ENCODE peak calls at places on chromosomes 13 and 19, in seven cellular contexts. One of them, this sample, is unnamed.

GRCh38 chr19:51729781-51730180 is 6.0 kb upstream of the HAS1 start:
- DNase-seq in adrenal gland: no peak
- DNase-seq in lower lobe of right lung: no peak
- DNase-seq in tibial nerve: no peak
- DNase-seq in GM12865: no peak
- DNase-seq in sciatic nerve: no peak
- DNase-seq in HT1080: no peak
- DNase-seq in this sample: no peak

GRCh38 chr13:41178040-41178439 is 16.3 kb downstream of the KBTBD7 start:
- DNase-seq in HT1080: peak
- DNase-seq in tibial nerve: no peak
- DNase-seq in lower lobe of right lung: no peak
- DNase-seq in sciatic nerve: no peak
- DNase-seq in adrenal gland: no peak
- DNase-seq in GM12865: no peak
- DNase-seq in this sample: peak

GRCh38 chr13:48400820-48401219 is 12.1 kb downstream of the LPAR6 start:
- DNase-seq in lower lobe of right lung: no peak
- DNase-seq in HT1080: peak
- DNase-seq in sciatic nerve: no peak
- DNase-seq in adrenal gland: no peak
- DNase-seq in tibial nerve: no peak
- DNase-seq in GM12865: peak
- DNase-seq in this sample: peak

GRCh38 chr19:3365447-3366103 is 808 bp upstream of the NFIC start:
- DNase-seq in GM12865: peak
- DNase-seq in lower lobe of right lung: peak
- DNase-seq in adrenal gland: peak
- DNase-seq in tibial nerve: no peak
- DNase-seq in sciatic nerve: peak
- DNase-seq in HT1080: peak
- DNase-seq in this sample: peak

GRCh38 chr13:62014299-62014698 is 598.6 kb upstream of the PCDH20 start:
- DNase-seq in tibial nerve: no peak
- DNase-seq in adrenal gland: no peak
- DNase-seq in HT1080: peak
- DNase-seq in GM12865: no peak
- DNase-seq in sciatic nerve: no peak
- DNase-seq in lower lobe of right lung: no peak
- DNase-seq in this sample: peak

GRCh38 chr19:34308381-34309367 is 54.3 kb downstream of the GARRE1 start:
- DNase-seq in lower lobe of right lung: no peak
- DNase-seq in tibial nerve: no peak
- DNase-seq in sciatic nerve: peak
- DNase-seq in GM12865: peak
- DNase-seq in adrenal gland: no peak
- DNase-seq in HT1080: no peak
- DNase-seq in this sample: no peak

GRCh38 chr19:962683-963385 is 21.3 kb upstream of the WDR18 start:
- DNase-seq in HT1080: no peak
- DNase-seq in GM12865: no peak
- DNase-seq in sciatic nerve: no peak
- DNase-seq in adrenal gland: no peak
- DNase-seq in tibial nerve: no peak
- DNase-seq in lower lobe of right lung: no peak
- DNase-seq in this sample: no peak

GRCh38 chr19:36140289-36141038 is 598 bp downstream of the CAPNS1 start:
- DNase-seq in tibial nerve: no peak
- DNase-seq in GM12865: peak
- DNase-seq in adrenal gland: peak
- DNase-seq in HT1080: peak
- DNase-seq in sciatic nerve: peak
- DNase-seq in lower lobe of right lung: peak
- DNase-seq in this sample: peak

GRCh38 chr13:50320297-50320862 is 305.1 kb downstream of the KCNRG start:
- DNase-seq in tibial nerve: no peak
- DNase-seq in GM12865: no peak
- DNase-seq in sciatic nerve: no peak
- DNase-seq in lower lobe of right lung: no peak
- DNase-seq in adrenal gland: no peak
- DNase-seq in HT1080: peak
- DNase-seq in this sample: peak

GRCh38 chr13:75505966-75506365 is 24.0 kb upstream of the TBC1D4 start:
- DNase-seq in lower lobe of right lung: no peak
- DNase-seq in adrenal gland: no peak
- DNase-seq in HT1080: no peak
- DNase-seq in GM12865: no peak
- DNase-seq in tibial nerve: no peak
- DNase-seq in sciatic nerve: no peak
- DNase-seq in this sample: no peak

GRCh38 chr13:22103046-22103445 is 432.2 kb downstream of the FGF9 start:
- DNase-seq in sciatic nerve: no peak
- DNase-seq in GM12865: no peak
- DNase-seq in tibial nerve: no peak
- DNase-seq in adrenal gland: no peak
- DNase-seq in HT1080: no peak
- DNase-seq in lower lobe of right lung: no peak
- DNase-seq in this sample: no peak

GRCh38 chr13:33636955-33637670 is 180.8 kb upstream of the RFC3 start:
- DNase-seq in HT1080: peak
- DNase-seq in lower lobe of right lung: no peak
- DNase-seq in GM12865: peak
- DNase-seq in adrenal gland: no peak
- DNase-seq in tibial nerve: no peak
- DNase-seq in sciatic nerve: no peak
- DNase-seq in this sample: peak

GRCh38 chr13:80979035-80979641 is 638.2 kb upstream of the SPRY2 start:
- DNase-seq in adrenal gland: peak
- DNase-seq in HT1080: peak
- DNase-seq in tibial nerve: no peak
- DNase-seq in sciatic nerve: no peak
- DNase-seq in lower lobe of right lung: peak
- DNase-seq in GM12865: peak
- DNase-seq in this sample: peak

GRCh38 chr13:33730147-33730546 is 87.8 kb upstream of the RFC3 start:
- DNase-seq in tibial nerve: no peak
- DNase-seq in lower lobe of right lung: no peak
- DNase-seq in adrenal gland: no peak
- DNase-seq in HT1080: no peak
- DNase-seq in GM12865: peak
- DNase-seq in sciatic nerve: no peak
- DNase-seq in this sample: no peak

GRCh38 chr13:112175162-112176075 is 108.5 kb downstream of the SOX1 start:
- DNase-seq in GM12865: no peak
- DNase-seq in adrenal gland: no peak
- DNase-seq in lower lobe of right lung: no peak
- DNase-seq in HT1080: peak
- DNase-seq in tibial nerve: no peak
- DNase-seq in sciatic nerve: no peak
- DNase-seq in this sample: no peak

GRCh38 chr19:18118420-18119242 is 21.1 kb downstream of the MAST3 start:
- DNase-seq in adrenal gland: no peak
- DNase-seq in tibial nerve: no peak
- DNase-seq in sciatic nerve: no peak
- DNase-seq in lower lobe of right lung: no peak
- DNase-seq in HT1080: no peak
- DNase-seq in GM12865: no peak
- DNase-seq in this sample: no peak

GRCh38 chr19:53357821-53358581 is 7.5 kb upstream of the ZNF525 start:
- DNase-seq in sciatic nerve: no peak
- DNase-seq in HT1080: no peak
- DNase-seq in lower lobe of right lung: no peak
- DNase-seq in adrenal gland: no peak
- DNase-seq in tibial nerve: no peak
- DNase-seq in GM12865: no peak
- DNase-seq in this sample: no peak

GRCh38 chr13:114099191-114099590 is 33.2 kb downstream of the RASA3 start:
- DNase-seq in GM12865: peak
- DNase-seq in tibial nerve: peak
- DNase-seq in adrenal gland: peak
- DNase-seq in lower lobe of right lung: peak
- DNase-seq in HT1080: peak
- DNase-seq in sciatic nerve: peak
- DNase-seq in this sample: peak

GRCh38 chr13:55761986-55762385 is 1378.7 kb upstream of the PRR20A start:
- DNase-seq in tibial nerve: no peak
- DNase-seq in sciatic nerve: no peak
- DNase-seq in adrenal gland: no peak
- DNase-seq in HT1080: peak
- DNase-seq in lower lobe of right lung: no peak
- DNase-seq in GM12865: peak
- DNase-seq in this sample: no peak

GRCh38 chr13:73697166-73697565 is 437.0 kb downstream of the KLF12 start:
- DNase-seq in tibial nerve: no peak
- DNase-seq in lower lobe of right lung: no peak
- DNase-seq in HT1080: no peak
- DNase-seq in sciatic nerve: no peak
- DNase-seq in GM12865: no peak
- DNase-seq in adrenal gland: no peak
- DNase-seq in this sample: no peak

GRCh38 chr19:12783849-12784393 is 7.4 kb upstream of the JUNB start:
- DNase-seq in tibial nerve: no peak
- DNase-seq in GM12865: peak
- DNase-seq in sciatic nerve: no peak
- DNase-seq in adrenal gland: peak
- DNase-seq in HT1080: no peak
- DNase-seq in lower lobe of right lung: peak
- DNase-seq in this sample: peak

GRCh38 chr19:1967087-1967608 is 26.2 kb downstream of the CSNK1G2 start:
- DNase-seq in tibial nerve: no peak
- DNase-seq in GM12865: no peak
- DNase-seq in HT1080: no peak
- DNase-seq in sciatic nerve: no peak
- DNase-seq in adrenal gland: no peak
- DNase-seq in lower lobe of right lung: no peak
- DNase-seq in this sample: no peak

GRCh38 chr19:52535831-52536800 is 8.6 kb downstream of the ZNF808 start:
- DNase-seq in HT1080: no peak
- DNase-seq in lower lobe of right lung: peak
- DNase-seq in sciatic nerve: peak
- DNase-seq in adrenal gland: peak
- DNase-seq in GM12865: peak
- DNase-seq in tibial nerve: peak
- DNase-seq in this sample: peak

GRCh38 chr13:103133551-103133950 is 67.3 kb upstream of the SLC10A2 start:
- DNase-seq in sciatic nerve: no peak
- DNase-seq in tibial nerve: no peak
- DNase-seq in GM12865: no peak
- DNase-seq in lower lobe of right lung: no peak
- DNase-seq in adrenal gland: no peak
- DNase-seq in HT1080: no peak
- DNase-seq in this sample: no peak

GRCh38 chr19:47697863-47698609 is 15.2 kb upstream of the EHD2 start:
- DNase-seq in sciatic nerve: peak
- DNase-seq in lower lobe of right lung: peak
- DNase-seq in adrenal gland: peak
- DNase-seq in HT1080: peak
- DNase-seq in tibial nerve: peak
- DNase-seq in GM12865: peak
- DNase-seq in this sample: peak

GRCh38 chr19:36837902-36838783 is at the start of gene ZNF790:
- DNase-seq in adrenal gland: peak
- DNase-seq in sciatic nerve: peak
- DNase-seq in HT1080: peak
- DNase-seq in tibial nerve: peak
- DNase-seq in GM12865: peak
- DNase-seq in lower lobe of right lung: peak
- DNase-seq in this sample: peak

GRCh38 chr13:110618167-110618566 is 2.8 kb downstream of the NAXD start:
- DNase-seq in sciatic nerve: no peak
- DNase-seq in adrenal gland: no peak
- DNase-seq in HT1080: no peak
- DNase-seq in tibial nerve: no peak
- DNase-seq in GM12865: no peak
- DNase-seq in lower lobe of right lung: no peak
- DNase-seq in this sample: no peak

GRCh38 chr19:29687244-29687896 is 22.1 kb downstream of the PLEKHF1 start:
- DNase-seq in tibial nerve: no peak
- DNase-seq in sciatic nerve: no peak
- DNase-seq in HT1080: peak
- DNase-seq in GM12865: no peak
- DNase-seq in lower lobe of right lung: no peak
- DNase-seq in adrenal gland: no peak
- DNase-seq in this sample: peak

GRCh38 chr19:42344336-42344893 is 19.0 kb downstream of the MEGF8 start:
- DNase-seq in tibial nerve: no peak
- DNase-seq in GM12865: no peak
- DNase-seq in lower lobe of right lung: no peak
- DNase-seq in adrenal gland: no peak
- DNase-seq in HT1080: no peak
- DNase-seq in sciatic nerve: no peak
- DNase-seq in this sample: no peak

GRCh38 chr19:1412323-1412923 is 5.0 kb downstream of the DAZAP1 start:
- DNase-seq in lower lobe of right lung: no peak
- DNase-seq in GM12865: no peak
- DNase-seq in adrenal gland: no peak
- DNase-seq in sciatic nerve: no peak
- DNase-seq in HT1080: no peak
- DNase-seq in tibial nerve: no peak
- DNase-seq in this sample: no peak

GRCh38 chr13:77975358-77976042 is 56.9 kb upstream of the EDNRB start:
- DNase-seq in lower lobe of right lung: no peak
- DNase-seq in sciatic nerve: no peak
- DNase-seq in GM12865: no peak
- DNase-seq in adrenal gland: no peak
- DNase-seq in tibial nerve: no peak
- DNase-seq in HT1080: no peak
- DNase-seq in this sample: no peak

GRCh38 chr19:3970313-3970807 is 539 bp downstream of the DAPK3 start:
- DNase-seq in tibial nerve: no peak
- DNase-seq in GM12865: no peak
- DNase-seq in HT1080: no peak
- DNase-seq in sciatic nerve: no peak
- DNase-seq in lower lobe of right lung: no peak
- DNase-seq in adrenal gland: no peak
- DNase-seq in this sample: no peak

GRCh38 chr19:35141627-35142401 is 1.2 kb upstream of the FXYD7 start:
- DNase-seq in sciatic nerve: peak
- DNase-seq in GM12865: no peak
- DNase-seq in lower lobe of right lung: no peak
- DNase-seq in adrenal gland: peak
- DNase-seq in tibial nerve: no peak
- DNase-seq in HT1080: no peak
- DNase-seq in this sample: no peak

GRCh38 chr13:38223093-38223492 is 126.6 kb upstream of the UFM1 start:
- DNase-seq in sciatic nerve: no peak
- DNase-seq in lower lobe of right lung: no peak
- DNase-seq in GM12865: no peak
- DNase-seq in HT1080: peak
- DNase-seq in tibial nerve: no peak
- DNase-seq in adrenal gland: no peak
- DNase-seq in this sample: peak

GRCh38 chr19:43311706-43312105 is 41.8 kb upstream of the CD177 start:
- DNase-seq in GM12865: no peak
- DNase-seq in lower lobe of right lung: no peak
- DNase-seq in sciatic nerve: no peak
- DNase-seq in tibial nerve: no peak
- DNase-seq in HT1080: no peak
- DNase-seq in adrenal gland: no peak
- DNase-seq in this sample: no peak

GRCh38 chr13:104140557-104140956 is 1074.3 kb upstream of the SLC10A2 start:
- DNase-seq in sciatic nerve: no peak
- DNase-seq in GM12865: no peak
- DNase-seq in tibial nerve: no peak
- DNase-seq in lower lobe of right lung: no peak
- DNase-seq in adrenal gland: no peak
- DNase-seq in HT1080: peak
- DNase-seq in this sample: peak

GRCh38 chr13:28778308-28779215 is 41.6 kb upstream of the MTUS2 start:
- DNase-seq in tibial nerve: no peak
- DNase-seq in sciatic nerve: no peak
- DNase-seq in HT1080: no peak
- DNase-seq in lower lobe of right lung: no peak
- DNase-seq in GM12865: no peak
- DNase-seq in adrenal gland: no peak
- DNase-seq in this sample: no peak

GRCh38 chr13:27203854-27204253 is 32.2 kb upstream of the USP12 start:
- DNase-seq in adrenal gland: peak
- DNase-seq in tibial nerve: no peak
- DNase-seq in lower lobe of right lung: no peak
- DNase-seq in sciatic nerve: no peak
- DNase-seq in GM12865: peak
- DNase-seq in HT1080: peak
- DNase-seq in this sample: peak

This sample was measured in epithelial cell of esophagus.